ENCODE peak calls at places on chromosome 2, in seven cellular contexts. F, H, Y, G, M, D and J are unnamed samples.
A peak's percentile ranks its signal among the peaks of the same experiment; 100 is the strongest.

GRCh38 chr2:100826494-100826893 is 6.6 kb downstream of the NPAS2 start:
- DNase-seq in H (no peak), D (no peak), F (no peak), M (no peak), G (no peak), Y (no peak), J (no peak)

GRCh38 chr2:17148298-17149228 is 369.7 kb downstream of the RAD51AP2 start:
- DNase-seq in Y (no peak), H (no peak), F (peak; percentile 42), G (no peak), M (no peak), D (peak; percentile 38), J (no peak)

GRCh38 chr2:69518836-69519235 is 81.6 kb upstream of the NFU1 start:
- DNase-seq in H (peak; percentile 70), D (no peak), F (no peak), G (no peak), Y (no peak), M (no peak), J (no peak)

GRCh38 chr2:168452781-168453180 is 3.3 kb upstream of the CERS6 start:
- DNase-seq in M (no peak), H (no peak), F (no peak), Y (no peak), D (peak; percentile 20), G (no peak), J (no peak)

GRCh38 chr2:220163486-220163885 is 536.1 kb downstream of the SLC4A3 start:
- DNase-seq in M (no peak), H (no peak), G (no peak), Y (no peak), D (no peak), F (no peak), J (no peak)

GRCh38 chr2:120205901-120206581 is 17.2 kb downstream of the TMEM185B start:
- DNase-seq in F (peak; percentile 14), D (peak; percentile 20), M (no peak), Y (no peak), G (no peak), H (peak; percentile 53), J (no peak)

GRCh38 chr2:235661538-235661937 is 167.7 kb downstream of the AGAP1 start:
- DNase-seq in D (no peak), Y (no peak), G (no peak), M (no peak), F (no peak), H (no peak), J (no peak)

GRCh38 chr2:120319135-120319534 is 26.8 kb upstream of the INHBB start:
- DNase-seq in F (no peak), H (no peak), Y (no peak), M (no peak), G (no peak), D (no peak), J (no peak)

GRCh38 chr2:127508621-127509034 is 17.7 kb downstream of the IWS1 start:
- DNase-seq in M (peak; percentile 88), Y (peak; percentile 85), H (peak; percentile 70), D (peak; percentile 98), F (peak; percentile 99), G (peak; percentile 82), J (peak; percentile 91)

GRCh38 chr2:145764631-145765030 is 1244.7 kb upstream of the ZEB2 start:
- DNase-seq in G (no peak), Y (no peak), H (no peak), M (peak; percentile 50), D (no peak), F (peak; percentile 30), J (peak; percentile 85)

GRCh38 chr2:56680971-56681631 is 497.3 kb downstream of the CCDC85A start:
- DNase-seq in F (peak; percentile 67), D (peak; percentile 13), M (no peak), Y (no peak), H (no peak), G (no peak), J (no peak)

GRCh38 chr2:198788676-198789075 is 669.1 kb downstream of the SATB2 start:
- DNase-seq in M (no peak), Y (no peak), G (no peak), H (no peak), F (no peak), D (no peak), J (no peak)

GRCh38 chr2:148935791-148936190 is 60.8 kb downstream of the KIF5C start:
- DNase-seq in Y (no peak), H (no peak), F (no peak), D (no peak), G (no peak), M (no peak), J (no peak)

GRCh38 chr2:218863021-218863520 is 3.5 kb downstream of the WNT6 start:
- DNase-seq in M (no peak), D (no peak), Y (no peak), F (no peak), G (no peak), H (no peak), J (no peak)

GRCh38 chr2:28958689-28959088 is 22.4 kb upstream of the TOGARAM2 start:
- DNase-seq in F (peak; percentile 86), D (peak; percentile 83), H (no peak), Y (peak; percentile 81), G (no peak), M (peak; percentile 84), J (peak; percentile 65)

GRCh38 chr2:30305235-30305634 is 73.9 kb downstream of the LBH start:
- DNase-seq in G (no peak), Y (no peak), M (no peak), H (no peak), D (no peak), F (peak; percentile 63), J (no peak)

GRCh38 chr2:189369566-189369965 is 71.7 kb upstream of the WDR75 start:
- DNase-seq in M (no peak), G (no peak), F (peak; percentile 92), H (no peak), D (peak; percentile 66), Y (no peak), J (no peak)

GRCh38 chr2:165494568-165494967 is 25.1 kb downstream of the CSRNP3 start:
- DNase-seq in D (no peak), M (no peak), Y (no peak), G (no peak), F (no peak), H (no peak), J (no peak)